ENCODE peak calls at places on chromosomes 5 and 9, in four cellular contexts. L is right atrium auricular region, X is neuronal stem cell, K is small intestine. J is an unnamed sample. For H3K9me3 and H3K4me1, the result is how much of the 10 kb centered on the place peaks cover.

GRCh38 chr9:69542942-69543704 is 129.0 kb downstream of the APBA1 start:
- DNase-seq in X (peak), K (no peak), L (no peak), J (no peak)

GRCh38 chr5:56059854-56060253 is 65.1 kb upstream of the IL6ST start:
- DNase-seq in L (no peak), X (no peak), K (no peak), J (no peak)

GRCh38 chr5:27377626-27378025 is 339.2 kb upstream of the CDH9 start:
- DNase-seq in K (no peak), L (no peak), X (no peak), J (no peak)

GRCh38 chr5:150656191-150657132 is 4.6 kb upstream of the MYOZ3 start:
- DNase-seq in L (no peak), X (peak), K (peak), J (no peak)

GRCh38 chr5:65198777-65199120 is 283.0 kb downstream of the ADAMTS6 start:
- DNase-seq in L (no peak), X (no peak), K (no peak), J (peak)

GRCh38 chr9:131885144-131885609 is 145.3 kb upstream of the RAPGEF1 start:
- DNase-seq in X (no peak), K (no peak), L (no peak), J (no peak)

GRCh38 chr5:372556-372910 is 51.0 kb downstream of the AHRR start:
- DNase-seq in K (no peak), L (no peak), X (no peak), J (no peak)

GRCh38 chr5:135979510-135979909 is 24.7 kb upstream of the LECT2 start:
- DNase-seq in K (no peak), L (no peak), X (no peak), J (peak)

GRCh38 chr9:96813607-96814006 is 35.7 kb upstream of the ZNF510 start:
- DNase-seq in X (no peak), L (no peak), K (no peak), J (no peak)

GRCh38 chr9:96817973-96818372 is 36.3 kb downstream of the ZNF782 start:
- DNase-seq in X (no peak), K (no peak), L (no peak), J (no peak)

DNA sequence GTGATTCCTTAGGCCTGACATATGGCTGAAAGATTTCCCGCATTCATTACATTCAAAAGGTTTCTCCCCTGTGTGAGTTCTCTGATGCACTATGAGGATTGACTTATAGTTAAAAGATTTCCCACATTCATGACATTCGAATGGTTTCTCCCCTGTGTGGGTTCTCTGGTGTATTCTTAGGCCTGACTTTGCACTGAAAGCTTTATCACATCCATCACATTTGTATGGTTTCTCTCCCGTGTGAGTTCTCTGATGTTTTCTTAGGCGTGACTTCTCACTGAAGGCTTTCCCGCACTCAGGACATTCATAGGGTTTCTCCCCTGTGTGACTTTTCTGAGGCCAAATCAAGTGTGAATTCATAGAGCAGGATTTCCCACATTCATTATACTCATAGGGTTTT is 35.8 kb downstream of the ZNF782 start:
- DNase-seq in L (no peak), K (no peak), X (no peak), J (no peak)
- H3K9me3 ChIP-seq in L (half or more), K (under half), X (under half), J (under half)

GRCh38 chr9:14343948-14344547 is 30.1 kb upstream of the NFIB start:
- DNase-seq in L (no peak), X (no peak), K (no peak), J (no peak)
- H3K4me1 ChIP-seq in L (under half), X (under half), K (under half), J (under half)

GRCh38 chr5:143268388-143268787 is 135.1 kb downstream of the NR3C1 start:
- DNase-seq in K (no peak), X (no peak), L (no peak), J (no peak)
- H3K9me3 ChIP-seq in K (under half), X (under half), L (under half), J (under half)

DNA sequence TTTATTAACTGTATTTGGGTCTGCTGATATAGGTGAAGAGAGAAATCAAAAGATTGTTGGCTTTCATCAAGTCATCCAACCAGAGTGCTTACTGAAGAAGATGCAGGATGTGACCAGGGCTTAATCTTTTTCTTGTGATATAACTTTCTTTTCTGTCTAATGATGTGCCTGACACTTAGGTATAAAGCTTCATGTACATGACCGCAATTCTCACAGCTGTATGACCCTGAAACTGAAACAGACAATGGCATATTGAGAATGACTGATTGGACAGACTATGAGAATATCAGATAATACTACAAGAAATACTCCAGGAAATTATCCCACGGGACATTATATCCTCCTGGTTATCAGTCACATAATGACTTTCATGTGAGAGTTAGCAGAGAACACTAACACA is 32.5 kb upstream of the FAM174A start:
- DNase-seq in L (no peak), K (no peak), X (no peak), J (no peak)
- H3K4me1 ChIP-seq in L (under half), K (under half), X (under half), J (under half)

GRCh38 chr5:158502686-158503085 is 597.0 kb downstream of the EBF1 start:
- DNase-seq in K (no peak), X (no peak), L (no peak), J (no peak)

GRCh38 chr5:158499680-158499998 is 600.1 kb downstream of the EBF1 start:
- DNase-seq in X (no peak), L (no peak), K (no peak), J (no peak)

GRCh38 chr5:158498959-158499679 is 600.6 kb downstream of the EBF1 start:
- DNase-seq in L (no peak), X (no peak), K (no peak), J (no peak)

GRCh38 chr5:158496624-158497023 is 603.1 kb downstream of the EBF1 start:
- DNase-seq in L (no peak), K (no peak), X (no peak), J (no peak)

GRCh38 chr5:158500019-158500418 is 599.7 kb downstream of the EBF1 start:
- DNase-seq in L (no peak), X (no peak), K (no peak), J (no peak)
- H3K9me3 ChIP-seq in L (under half), X (under half), K (under half), J (under half)

GRCh38 chr5:157514974-157515373 is 55.0 kb downstream of the NIPAL4 start:
- DNase-seq in K (no peak), X (no peak), L (no peak), J (no peak)

GRCh38 chr5:157509587-157509986 is 49.6 kb downstream of the NIPAL4 start:
- DNase-seq in X (no peak), K (no peak), L (no peak), J (no peak)

GRCh38 chr5:157510682-157511081 is 50.7 kb downstream of the NIPAL4 start:
- DNase-seq in L (no peak), K (no peak), X (no peak), J (no peak)

GRCh38 chr5:157513182-157513581 is 53.2 kb downstream of the NIPAL4 start:
- DNase-seq in L (no peak), X (no peak), K (peak), J (no peak)

GRCh38 chr5:157511656-157512644 is 51.9 kb downstream of the NIPAL4 start:
- DNase-seq in K (peak), X (no peak), L (peak), J (peak)
- H3K4me1 ChIP-seq in K (under half), X (under half), L (under half), J (under half)

DNA sequence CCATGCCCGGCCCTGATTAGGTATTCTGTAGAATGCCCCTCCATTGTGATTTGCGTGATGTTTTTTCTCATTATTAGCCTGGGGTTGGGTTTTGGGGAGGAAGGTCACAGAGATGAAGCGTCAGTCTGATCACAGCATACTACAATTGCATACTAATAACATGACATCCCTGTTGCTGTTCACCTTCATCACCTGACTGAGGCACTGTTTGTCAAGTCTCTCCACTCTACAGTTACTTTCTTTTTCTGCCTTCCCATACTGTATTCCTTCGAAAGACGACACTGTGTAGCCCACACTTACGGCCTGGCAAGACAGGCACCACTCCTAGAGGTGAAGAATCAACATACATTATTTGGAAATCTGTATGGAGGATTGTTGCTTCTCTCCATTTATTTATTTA is 5.5 kb downstream of the ZNF354C start:
- DNase-seq in X (no peak), K (no peak), L (no peak), J (no peak)
- H3K9me3 ChIP-seq in X (under half), K (under half), L (under half), J (under half)

GRCh38 chr9:89541798-89542197 is 43.9 kb upstream of the SEMA4D start:
- DNase-seq in L (no peak), X (no peak), K (no peak), J (no peak)
- H3K4me1 ChIP-seq in L (under half), X (under half), K (under half), J (under half)

GRCh38 chr5:118722165-118723020 is 266.0 kb downstream of the DTWD2 start:
- DNase-seq in K (no peak), L (no peak), X (no peak), J (no peak)
- H3K9me3 ChIP-seq in K (under half), L (under half), X (under half), J (under half)